ENCODE peak calls at places on chromosomes 5 and 9, in five cellular contexts. P, B, A, T and Z are unnamed samples.

GRCh38 chr5:43425965-43426364 is 13.8 kb upstream of the CCL28 start:
- DNase-seq in P (peak), B (no peak), A (no peak), T (peak), Z (no peak)

GRCh38 chr9:93814561-93814960 is 140.6 kb downstream of the BARX1 start:
- DNase-seq in P (no peak), B (no peak), A (no peak), T (no peak), Z (no peak)

GRCh38 chr5:77428526-77428925 is 63.6 kb downstream of the WDR41 start:
- DNase-seq in P (no peak), B (no peak), A (no peak), T (no peak), Z (no peak)

GRCh38 chr9:34403554-34404380 is 27.1 kb upstream of the MYORG start:
- DNase-seq in P (peak), B (peak), A (peak), T (peak), Z (peak)

GRCh38 chr9:8660383-8660782 is 860.8 kb upstream of the DMAC1 start:
- DNase-seq in P (peak), B (no peak), A (peak), T (peak), Z (peak)

GRCh38 chr9:126534431-126535186 is 79.1 kb upstream of the LMX1B start:
- DNase-seq in P (no peak), B (no peak), A (no peak), T (no peak), Z (no peak)

GRCh38 chr9:85662558-85662957 is 79.2 kb downstream of the AGTPBP1 start:
- DNase-seq in P (peak), B (no peak), A (no peak), T (no peak), Z (no peak)

GRCh38 chr5:169978744-169979143 is 1.6 kb downstream of the INSYN2B start:
- DNase-seq in P (no peak), B (no peak), A (no peak), T (no peak), Z (no peak)

GRCh38 chr9:15469406-15469805 is 41.4 kb downstream of the PSIP1 start:
- DNase-seq in P (no peak), B (no peak), A (no peak), T (no peak), Z (no peak)

GRCh38 chr9:89022071-89022721 is 30.9 kb downstream of the S1PR3 start:
- DNase-seq in P (peak), B (no peak), A (no peak), T (peak), Z (no peak)

GRCh38 chr9:93061260-93061751 is 2.8 kb downstream of the SUSD3 start:
- DNase-seq in P (no peak), B (no peak), A (no peak), T (no peak), Z (no peak)

GRCh38 chr9:69198526-69199250 is 24.6 kb downstream of the TJP2 start:
- DNase-seq in P (peak), B (no peak), A (no peak), T (peak), Z (no peak)

GRCh38 chr5:17831279-17831678 is 197.0 kb downstream of the TAF11L14 start:
- DNase-seq in P (no peak), B (no peak), A (no peak), T (no peak), Z (no peak)

GRCh38 chr9:130225586-130225985 is 40.0 kb upstream of the HMCN2 start:
- DNase-seq in P (no peak), B (no peak), A (no peak), T (no peak), Z (no peak)

GRCh38 chr5:157801-158200 is 33.5 kb upstream of the LRRC14B start:
- DNase-seq in P (no peak), B (no peak), A (no peak), T (no peak), Z (no peak)

GRCh38 chr5:32074401-32074800 is 99.7 kb downstream of the GOLPH3 start:
- DNase-seq in P (no peak), B (no peak), A (no peak), T (peak), Z (no peak)

GRCh38 chr9:124216474-124217176 is 41.1 kb upstream of the NEK6 start:
- DNase-seq in P (no peak), B (no peak), A (peak), T (no peak), Z (peak)

GRCh38 chr5:159337291-159337974 is 7.1 kb upstream of the IL12B start:
- DNase-seq in P (peak), B (no peak), A (no peak), T (no peak), Z (no peak)

GRCh38 chr5:175410926-175411325 is 33.1 kb downstream of the DRD1 start:
- DNase-seq in P (no peak), B (no peak), A (no peak), T (no peak), Z (no peak)

GRCh38 chr9:83509372-83509771 is 28.8 kb downstream of the FRMD3 start:
- DNase-seq in P (peak), B (no peak), A (no peak), T (no peak), Z (no peak)

GRCh38 chr5:151212361-151212899 is 11.5 kb downstream of the CCDC69 start:
- DNase-seq in P (no peak), B (no peak), A (no peak), T (no peak), Z (no peak)

GRCh38 chr9:38142201-38142600 is 73.2 kb upstream of the SHB start:
- DNase-seq in P (peak), B (no peak), A (no peak), T (no peak), Z (no peak)

GRCh38 chr9:78371981-78372380 is 75.1 kb downstream of the PSAT1 start:
- DNase-seq in P (no peak), B (no peak), A (no peak), T (no peak), Z (no peak)

GRCh38 chr9:76876098-76876497 is 29.8 kb downstream of the PRUNE2 start:
- DNase-seq in P (no peak), B (no peak), A (no peak), T (no peak), Z (no peak)

GRCh38 chr5:55923177-55923872 is 71.4 kb downstream of the IL6ST start:
- DNase-seq in P (peak), B (peak), A (no peak), T (peak), Z (peak)

GRCh38 chr9:114046876-114047275 is 31.2 kb downstream of the AMBP start:
- DNase-seq in P (no peak), B (no peak), A (no peak), T (no peak), Z (no peak)

GRCh38 chr5:152532714-152533113 is 127.6 kb upstream of the NMUR2 start:
- DNase-seq in P (peak), B (peak), A (no peak), T (no peak), Z (no peak)

GRCh38 chr5:51958473-51958872 is 575.2 kb downstream of the ISL1 start:
- DNase-seq in P (no peak), B (no peak), A (no peak), T (no peak), Z (no peak)

GRCh38 chr5:159210306-159210722 is 961 bp upstream of the RNF145 start:
- DNase-seq in P (peak), B (no peak), A (peak), T (no peak), Z (no peak)

GRCh38 chr9:95724253-95724991 is 151.1 kb upstream of the ERCC6L2 start:
- DNase-seq in P (no peak), B (no peak), A (peak), T (no peak), Z (peak)

GRCh38 chr9:112793213-112793810 is 42.8 kb downstream of the SNX30 start:
- DNase-seq in P (peak), B (no peak), A (peak), T (peak), Z (peak)

GRCh38 chr5:23740029-23740428 is 232.6 kb downstream of the PRDM9 start:
- DNase-seq in P (no peak), B (no peak), A (no peak), T (no peak), Z (no peak)

GRCh38 chr5:158933494-158934318 is 166.0 kb downstream of the EBF1 start:
- DNase-seq in P (no peak), B (no peak), A (no peak), T (no peak), Z (no peak)

GRCh38 chr9:22208846-22209585 is 199.9 kb upstream of the CDKN2B start:
- DNase-seq in P (peak), B (no peak), A (no peak), T (no peak), Z (no peak)